ENCODE peak calls at places on chromosome 1, in five cellular contexts. E is RWPE1, P is H9, D is HL-60, C is upper lobe of right lung. H is an unnamed sample.

GRCh38 chr1:231512147-231512698 is 16.2 kb upstream of the TSNAX start:
- DNase-seq in D (no peak), P (no peak), E (peak), C (no peak), H (no peak)

GRCh38 chr1:163412216-163412615 is 90.5 kb downstream of the NUF2 start:
- DNase-seq in C (no peak), D (no peak), E (no peak), P (no peak), H (no peak)

GRCh38 chr1:202016022-202016624 is 5.7 kb downstream of the ELF3 start:
- DNase-seq in D (no peak), C (no peak), P (no peak), E (no peak), H (no peak)

GRCh38 chr1:38958967-38959366 is 17.3 kb upstream of the RHBDL2 start:
- DNase-seq in E (peak), P (no peak), C (no peak), D (no peak), H (no peak)

GRCh38 chr1:157132111-157132510 is 6.1 kb downstream of the ETV3 start:
- DNase-seq in P (no peak), E (no peak), C (no peak), D (no peak), H (no peak)

GRCh38 chr1:28208818-28209441 is 23.9 kb downstream of the DNAJC8 start:
- DNase-seq in P (peak), D (peak), E (peak), C (no peak), H (peak)

GRCh38 chr1:94876362-94876761 is 50.5 kb downstream of the CNN3 start:
- DNase-seq in P (no peak), E (peak), C (no peak), D (no peak), H (no peak)

GRCh38 chr1:8689431-8690252 is 127.8 kb downstream of the RERE start:
- DNase-seq in P (no peak), D (no peak), E (no peak), C (no peak), H (no peak)

GRCh38 chr1:112719706-112720105 is 4.6 kb upstream of the PPM1J start:
- DNase-seq in D (no peak), P (no peak), E (no peak), C (no peak), H (no peak)

GRCh38 chr1:201740086-201740541 is 88.8 kb upstream of the IPO9 start:
- DNase-seq in E (peak), C (no peak), P (peak), D (no peak), H (no peak)

GRCh38 chr1:65224681-65225091 is 76.7 kb downstream of the AK4 start:
- DNase-seq in E (no peak), D (no peak), P (no peak), C (no peak), H (no peak)

GRCh38 chr1:33346921-33347649 is 26.2 kb upstream of the A3GALT2 start:
- DNase-seq in P (no peak), E (peak), C (no peak), D (peak), H (no peak)

GRCh38 chr1:57707631-57708030 is 283.8 kb upstream of the DAB1 start:
- DNase-seq in D (no peak), C (no peak), E (no peak), P (no peak), H (no peak)
- TF ChIP-seq CTCF in D (no peak), C (no peak), E (no peak), P (peak), H (no peak)

GRCh38 chr1:78045850-78046778 is at the start of gene GIPC2:
- DNase-seq in P (peak), D (no peak), E (no peak), C (peak), H (no peak)
- TF ChIP-seq CTCF in P (no peak), D (no peak), E (no peak), C (no peak), H (no peak)

DNA sequence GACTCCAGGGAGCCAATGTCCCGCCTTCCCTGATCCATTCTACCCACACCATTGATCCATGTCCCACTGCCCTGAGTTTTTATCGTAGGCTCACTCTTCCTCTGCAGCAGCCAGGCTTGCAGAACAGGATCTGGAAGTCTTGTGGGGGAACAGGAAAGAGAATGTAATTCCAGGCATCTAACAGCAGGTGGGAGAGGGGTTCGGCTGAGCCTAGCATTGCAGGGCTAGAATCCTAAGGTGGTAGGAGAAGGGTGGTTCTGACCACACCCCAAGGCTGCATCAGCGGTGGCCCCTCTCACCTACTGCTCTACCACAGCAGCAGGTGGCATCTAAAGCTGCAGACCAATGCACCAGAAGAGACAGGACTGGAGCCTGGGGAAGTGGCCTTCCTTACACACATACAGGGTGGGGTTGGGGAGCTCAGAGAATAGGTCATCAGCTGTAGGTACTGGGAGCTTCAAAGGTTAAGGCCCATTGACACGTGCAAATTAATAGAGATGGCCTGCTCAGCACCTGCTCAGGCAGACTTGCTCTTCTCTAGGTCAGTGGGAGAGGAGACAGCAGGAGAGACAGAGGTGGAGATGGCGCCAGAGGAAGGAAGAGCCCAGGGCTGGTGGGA is 20.5 kb downstream of the KNCN start:
- DNase-seq in D (no peak), C (no peak), P (no peak), E (no peak), H (no peak)
- TF ChIP-seq CTCF in D (no peak), C (no peak), P (peak), E (no peak), H (peak)

GRCh38 chr1:11285883-11286734 is 13.1 kb downstream of the UBIAD1 start:
- DNase-seq in P (no peak), E (no peak), C (no peak), D (no peak), H (no peak)
- TF ChIP-seq CTCF in P (no peak), E (peak), C (no peak), D (no peak), H (no peak)

DNA sequence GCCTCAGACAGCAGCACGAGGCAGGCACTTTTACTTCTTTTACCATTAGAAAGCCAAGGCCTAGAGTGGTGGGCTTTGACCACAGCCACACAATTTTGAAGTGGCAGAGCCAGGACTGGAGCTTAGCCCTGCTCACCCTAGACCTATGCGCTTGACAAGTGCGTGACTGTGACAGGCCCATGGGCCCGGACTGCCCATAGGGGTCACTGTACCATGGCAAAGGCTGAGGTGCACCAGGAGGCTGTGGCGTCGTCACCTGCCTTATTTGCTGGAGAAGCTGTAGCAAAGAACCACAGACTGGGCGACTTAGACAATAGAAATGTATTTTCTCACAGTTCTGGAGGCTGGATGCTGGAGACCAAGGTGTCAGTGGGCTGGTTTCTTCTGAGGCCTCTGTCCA is 2.6 kb upstream of the TMEM82 start:
- DNase-seq in E (no peak), P (no peak), C (no peak), D (no peak), H (no peak)
- TF ChIP-seq CTCF in E (no peak), P (peak), C (no peak), D (no peak), H (no peak)